ENCODE peak calls at places on chromosomes 12 and 14, in four cellular contexts. One of them, this sample, is unnamed.

GRCh38 chr12:6462234-6462995 is 8.1 kb downstream of the VAMP1 start:
- DNase-seq in WERI-Rb-1: no peak
- DNase-seq in dorsolateral prefrontal cortex: no peak
- DNase-seq in cardiac fibroblast: no peak
- DNase-seq in this sample: no peak

GRCh38 chr12:24920141-24920540 is 28.8 kb downstream of the BCAT1 start:
- DNase-seq in cardiac fibroblast: no peak
- DNase-seq in dorsolateral prefrontal cortex: no peak
- DNase-seq in WERI-Rb-1: no peak
- DNase-seq in this sample: no peak

GRCh38 chr14:32407170-32407569 is 78.1 kb downstream of the AKAP6 start:
- DNase-seq in dorsolateral prefrontal cortex: peak; percentile 56
- DNase-seq in WERI-Rb-1: no peak
- DNase-seq in cardiac fibroblast: peak; percentile 52
- DNase-seq in this sample: no peak

GRCh38 chr14:26841920-26842741 is 244.3 kb upstream of the NOVA1 start:
- DNase-seq in cardiac fibroblast: peak; percentile 99
- DNase-seq in dorsolateral prefrontal cortex: no peak
- DNase-seq in WERI-Rb-1: no peak
- DNase-seq in this sample: peak; percentile 99

GRCh38 chr12:68612245-68612644 is 1.5 kb downstream of the RAP1B start:
- DNase-seq in cardiac fibroblast: peak; percentile 39
- DNase-seq in dorsolateral prefrontal cortex: no peak
- DNase-seq in WERI-Rb-1: no peak
- DNase-seq in this sample: peak; percentile 50

GRCh38 chr14:45070215-45070614 is 13.7 kb upstream of the PRPF39 start:
- DNase-seq in dorsolateral prefrontal cortex: no peak
- DNase-seq in WERI-Rb-1: no peak
- DNase-seq in cardiac fibroblast: no peak
- DNase-seq in this sample: no peak

GRCh38 chr12:31326689-31327659 is 1.0 kb upstream of the SINHCAF start:
- DNase-seq in dorsolateral prefrontal cortex: no peak
- DNase-seq in WERI-Rb-1: no peak
- DNase-seq in cardiac fibroblast: peak; percentile 16
- DNase-seq in this sample: peak; percentile 32

GRCh38 chr14:57066887-57067513 is 201.7 kb downstream of the EXOC5 start:
- DNase-seq in WERI-Rb-1: peak; percentile 88
- DNase-seq in cardiac fibroblast: peak; percentile 25
- DNase-seq in dorsolateral prefrontal cortex: peak; percentile 41
- DNase-seq in this sample: peak; percentile 2

GRCh38 chr14:39974036-39974435 is 541.8 kb upstream of the FBXO33 start:
- DNase-seq in WERI-Rb-1: no peak
- DNase-seq in cardiac fibroblast: no peak
- DNase-seq in dorsolateral prefrontal cortex: no peak
- DNase-seq in this sample: no peak

GRCh38 chr12:28135801-28136439 is 54.3 kb upstream of the CCDC91 start:
- DNase-seq in WERI-Rb-1: no peak
- DNase-seq in dorsolateral prefrontal cortex: no peak
- DNase-seq in cardiac fibroblast: no peak
- DNase-seq in this sample: no peak

GRCh38 chr12:67940780-67941243 is 48.4 kb upstream of the IFNG-AS1 start:
- DNase-seq in dorsolateral prefrontal cortex: no peak
- DNase-seq in WERI-Rb-1: peak; percentile 10
- DNase-seq in cardiac fibroblast: peak; percentile 13
- DNase-seq in this sample: peak; percentile 23

GRCh38 chr14:69129264-69129880 is 23.5 kb downstream of the DCAF5 start:
- DNase-seq in cardiac fibroblast: peak; percentile 94
- DNase-seq in dorsolateral prefrontal cortex: peak; percentile 77
- DNase-seq in WERI-Rb-1: peak; percentile 75
- DNase-seq in this sample: peak; percentile 94

GRCh38 chr14:36723551-36723950 is 61.9 kb downstream of the PAX9 start:
- DNase-seq in dorsolateral prefrontal cortex: no peak
- DNase-seq in WERI-Rb-1: no peak
- DNase-seq in cardiac fibroblast: no peak
- DNase-seq in this sample: no peak

GRCh38 chr12:103865151-103865730 is 24.2 kb upstream of the NT5DC3 start:
- DNase-seq in WERI-Rb-1: no peak
- DNase-seq in dorsolateral prefrontal cortex: no peak
- DNase-seq in cardiac fibroblast: no peak
- DNase-seq in this sample: no peak

GRCh38 chr12:111211910-111212757 is 156.8 kb downstream of the PHETA1 start:
- DNase-seq in WERI-Rb-1: no peak
- DNase-seq in dorsolateral prefrontal cortex: no peak
- DNase-seq in cardiac fibroblast: no peak
- DNase-seq in this sample: no peak

GRCh38 chr12:62720661-62721330 is 214.2 kb downstream of the PPM1H start:
- DNase-seq in dorsolateral prefrontal cortex: peak; percentile 57
- DNase-seq in WERI-Rb-1: peak; percentile 78
- DNase-seq in cardiac fibroblast: peak; percentile 67
- DNase-seq in this sample: no peak

GRCh38 chr12:12736759-12737676 is 19.9 kb downstream of the CDKN1B start:
- DNase-seq in cardiac fibroblast: peak; percentile 67
- DNase-seq in WERI-Rb-1: no peak
- DNase-seq in dorsolateral prefrontal cortex: no peak
- DNase-seq in this sample: peak; percentile 76

GRCh38 chr12:64222011-64222765 is at the start of gene KICS2:
- DNase-seq in WERI-Rb-1: peak; percentile 91
- DNase-seq in cardiac fibroblast: peak; percentile 95
- DNase-seq in dorsolateral prefrontal cortex: peak; percentile 82
- DNase-seq in this sample: peak; percentile 92

GRCh38 chr14:94598816-94599655 is 13.2 kb upstream of the SERPINA3 start:
- DNase-seq in WERI-Rb-1: no peak
- DNase-seq in cardiac fibroblast: peak; percentile 97
- DNase-seq in dorsolateral prefrontal cortex: peak; percentile 78
- DNase-seq in this sample: peak; percentile 97

DNA sequence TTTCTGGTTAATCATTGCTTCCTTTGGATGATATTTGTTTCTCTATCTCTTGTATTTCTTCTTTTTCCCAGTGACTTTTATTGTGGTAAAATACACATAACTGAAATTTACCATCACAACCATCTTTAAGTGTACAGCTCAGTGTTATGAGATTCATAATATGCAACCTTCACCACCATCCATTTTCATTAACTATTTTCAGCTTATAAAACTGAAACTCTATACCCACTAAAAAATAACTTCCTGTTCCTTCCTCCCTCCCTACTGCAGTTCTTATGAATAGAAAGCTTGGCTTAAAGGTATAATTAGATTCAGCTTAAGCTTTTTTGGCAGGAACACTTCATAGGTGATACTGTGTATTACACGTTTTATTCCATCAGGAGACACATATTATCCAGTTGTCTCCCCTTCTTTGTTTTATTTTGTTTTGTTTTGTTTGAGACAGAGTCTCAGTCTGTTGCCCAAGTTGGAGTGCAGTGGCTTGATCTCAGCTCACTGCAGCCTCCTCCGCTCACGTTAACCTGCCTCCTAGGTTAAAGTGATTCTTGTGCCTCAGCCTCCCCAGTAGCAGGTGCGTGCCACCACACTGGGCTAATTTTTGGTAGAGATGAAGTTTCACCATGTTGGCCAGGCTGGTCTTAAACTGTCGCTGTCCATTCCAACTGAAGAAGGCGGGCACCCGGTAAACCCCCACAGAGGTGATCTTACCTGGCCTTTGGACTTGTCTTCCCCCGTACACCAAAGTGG is 45.1 kb downstream of the NOPCHAP1 start:
- DNase-seq in WERI-Rb-1: no peak
- DNase-seq in cardiac fibroblast: no peak
- DNase-seq in dorsolateral prefrontal cortex: no peak
- DNase-seq in this sample: no peak
- H3K4me3 ChIP-seq in WERI-Rb-1: no peak overlapping the region
- H3K4me3 ChIP-seq in cardiac fibroblast: no peak overlapping the region
- H3K4me3 ChIP-seq in dorsolateral prefrontal cortex: no peak overlapping the region
- H3K4me3 ChIP-seq in this sample: no peak overlapping the region

GRCh38 chr14:102785598-102785963 is 8.3 kb downstream of the TRAF3 start:
- DNase-seq in dorsolateral prefrontal cortex: no peak
- DNase-seq in cardiac fibroblast: no peak
- DNase-seq in WERI-Rb-1: no peak
- DNase-seq in this sample: no peak
- TF ChIP-seq CTCF in dorsolateral prefrontal cortex: no peak
- TF ChIP-seq CTCF in cardiac fibroblast: no peak
- TF ChIP-seq CTCF in WERI-Rb-1: peak; percentile 22
- TF ChIP-seq CTCF in this sample: no peak

DNA sequence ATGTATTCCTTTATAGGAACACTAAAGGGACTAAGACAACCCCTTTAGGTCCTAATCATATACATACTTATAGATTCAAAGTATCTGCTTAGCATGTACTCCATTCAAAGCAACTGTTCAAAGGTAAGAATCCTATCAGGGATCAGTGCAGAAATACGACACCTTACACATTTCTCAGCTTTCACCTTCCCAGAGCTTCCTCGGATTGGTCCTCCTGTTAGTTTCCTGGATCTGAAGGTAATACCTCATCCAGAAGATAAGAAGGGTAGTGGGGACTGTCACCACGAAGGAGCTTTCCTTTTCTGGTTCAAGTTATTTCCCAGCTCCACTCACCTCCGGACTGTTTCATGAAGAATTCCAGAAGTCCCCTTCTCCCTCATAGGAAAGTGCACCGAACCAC is 38.0 kb downstream of the RCOR1 start:
- DNase-seq in cardiac fibroblast: no peak
- DNase-seq in dorsolateral prefrontal cortex: no peak
- DNase-seq in WERI-Rb-1: no peak
- DNase-seq in this sample: no peak
- H3K4me3 ChIP-seq in cardiac fibroblast: no peak overlapping the region
- H3K4me3 ChIP-seq in dorsolateral prefrontal cortex: no peak overlapping the region
- H3K4me3 ChIP-seq in WERI-Rb-1: no peak overlapping the region
- H3K4me3 ChIP-seq in this sample: no peak overlapping the region

GRCh38 chr12:46517579-46517962 is 145.0 kb upstream of the SLC38A2 start:
- DNase-seq in cardiac fibroblast: no peak
- DNase-seq in dorsolateral prefrontal cortex: no peak
- DNase-seq in WERI-Rb-1: no peak
- DNase-seq in this sample: no peak
- TF ChIP-seq CTCF in cardiac fibroblast: no peak
- TF ChIP-seq CTCF in dorsolateral prefrontal cortex: no peak
- TF ChIP-seq CTCF in WERI-Rb-1: no peak
- TF ChIP-seq CTCF in this sample: no peak

This sample was measured in fibroblast of the aortic adventitia.